ENCODE peak calls at places on chromosome 10, in five cellular contexts. One of them, this sample, is unnamed.

GRCh38 chr10:17062493-17063487 is 66.8 kb downstream of the CUBN start:
- DNase-seq in K562: peak
- DNase-seq in A549: peak
- DNase-seq in sigmoid colon: peak
- DNase-seq in H1: no peak
- DNase-seq in this sample: no peak

GRCh38 chr10:77577666-77578229 is 59.9 kb downstream of the KCNMA1 start:
- DNase-seq in K562: no peak
- DNase-seq in H1: no peak
- DNase-seq in A549: no peak
- DNase-seq in sigmoid colon: peak
- DNase-seq in this sample: no peak

GRCh38 chr10:78754269-78755074 is 314.3 kb upstream of the ZMIZ1 start:
- DNase-seq in H1: no peak
- DNase-seq in A549: no peak
- DNase-seq in sigmoid colon: no peak
- DNase-seq in K562: no peak
- DNase-seq in this sample: peak

GRCh38 chr10:123926401-123927264 is 35.0 kb upstream of the CPXM2 start:
- DNase-seq in sigmoid colon: no peak
- DNase-seq in A549: peak
- DNase-seq in H1: no peak
- DNase-seq in K562: no peak
- DNase-seq in this sample: no peak

GRCh38 chr10:42850931-42851330 is 68.3 kb downstream of the BMS1 start:
- DNase-seq in K562: no peak
- DNase-seq in H1: no peak
- DNase-seq in sigmoid colon: no peak
- DNase-seq in A549: no peak
- DNase-seq in this sample: no peak

GRCh38 chr10:77420942-77421523 is 216.6 kb downstream of the KCNMA1 start:
- DNase-seq in A549: no peak
- DNase-seq in H1: no peak
- DNase-seq in sigmoid colon: no peak
- DNase-seq in K562: no peak
- DNase-seq in this sample: no peak

GRCh38 chr10:10500941-10501340 is 516.7 kb upstream of the CELF2 start:
- DNase-seq in sigmoid colon: no peak
- DNase-seq in H1: no peak
- DNase-seq in K562: no peak
- DNase-seq in A549: no peak
- DNase-seq in this sample: no peak

GRCh38 chr10:44386546-44387052 is 1.7 kb upstream of the CXCL12 start:
- DNase-seq in A549: peak
- DNase-seq in H1: peak
- DNase-seq in K562: peak
- DNase-seq in sigmoid colon: peak
- DNase-seq in this sample: peak

GRCh38 chr10:132657737-132658136 is 120.2 kb downstream of the INPP5A start:
- DNase-seq in K562: no peak
- DNase-seq in H1: no peak
- DNase-seq in A549: no peak
- DNase-seq in sigmoid colon: no peak
- DNase-seq in this sample: no peak

GRCh38 chr10:11760861-11761260 is 18.7 kb downstream of the ECHDC3 start:
- DNase-seq in sigmoid colon: no peak
- DNase-seq in A549: no peak
- DNase-seq in K562: no peak
- DNase-seq in H1: no peak
- DNase-seq in this sample: no peak

GRCh38 chr10:99708428-99709010 is 23.4 kb downstream of the COX15 start:
- DNase-seq in A549: peak
- DNase-seq in sigmoid colon: no peak
- DNase-seq in K562: peak
- DNase-seq in H1: no peak
- DNase-seq in this sample: no peak

GRCh38 chr10:555682-556350 is 133.7 kb downstream of the DIP2C start:
- DNase-seq in A549: no peak
- DNase-seq in H1: no peak
- DNase-seq in sigmoid colon: no peak
- DNase-seq in K562: no peak
- DNase-seq in this sample: no peak

GRCh38 chr10:104337985-104338735 is at the start of gene ITPRIP:
- DNase-seq in H1: peak
- DNase-seq in A549: peak
- DNase-seq in K562: peak
- DNase-seq in sigmoid colon: peak
- DNase-seq in this sample: peak

GRCh38 chr10:130027716-130028464 is 63.8 kb upstream of the EBF3 start:
- DNase-seq in K562: no peak
- DNase-seq in sigmoid colon: no peak
- DNase-seq in A549: no peak
- DNase-seq in H1: no peak
- DNase-seq in this sample: peak

GRCh38 chr10:79381804-79382221 is 34.5 kb downstream of the PPIF start:
- DNase-seq in sigmoid colon: peak
- DNase-seq in A549: peak
- DNase-seq in K562: no peak
- DNase-seq in H1: peak
- DNase-seq in this sample: no peak

GRCh38 chr10:103295391-103296044 is 18.6 kb downstream of the INA start:
- DNase-seq in sigmoid colon: no peak
- DNase-seq in H1: no peak
- DNase-seq in A549: peak
- DNase-seq in K562: no peak
- DNase-seq in this sample: no peak

GRCh38 chr10:62464308-62464707 is 90.1 kb downstream of the ZNF365 start:
- DNase-seq in A549: no peak
- DNase-seq in K562: no peak
- DNase-seq in sigmoid colon: no peak
- DNase-seq in H1: no peak
- DNase-seq in this sample: no peak

GRCh38 chr10:28640551-28640950 is 36.8 kb upstream of the BAMBI start:
- DNase-seq in A549: no peak
- DNase-seq in K562: no peak
- DNase-seq in sigmoid colon: peak
- DNase-seq in H1: no peak
- DNase-seq in this sample: no peak

GRCh38 chr10:107814865-107815487 is 650.5 kb upstream of the SORCS1 start:
- DNase-seq in H1: peak
- DNase-seq in sigmoid colon: peak
- DNase-seq in K562: peak
- DNase-seq in A549: peak
- DNase-seq in this sample: peak

GRCh38 chr10:128047337-128047736 is 78.9 kb downstream of the MKI67 start:
- DNase-seq in H1: peak
- DNase-seq in sigmoid colon: peak
- DNase-seq in A549: peak
- DNase-seq in K562: peak
- DNase-seq in this sample: no peak

GRCh38 chr10:49311562-49312236 is 12.7 kb downstream of the C10orf71 start:
- DNase-seq in K562: no peak
- DNase-seq in A549: no peak
- DNase-seq in sigmoid colon: no peak
- DNase-seq in H1: no peak
- DNase-seq in this sample: no peak

GRCh38 chr10:9296206-9296605 is 1241.7 kb downstream of the GATA3 start:
- DNase-seq in K562: no peak
- DNase-seq in H1: no peak
- DNase-seq in A549: no peak
- DNase-seq in sigmoid colon: no peak
- DNase-seq in this sample: no peak

GRCh38 chr10:132679217-132679595 is 106.7 kb downstream of the NKX6-2 start:
- DNase-seq in sigmoid colon: peak
- DNase-seq in K562: no peak
- DNase-seq in A549: no peak
- DNase-seq in H1: no peak
- DNase-seq in this sample: no peak

GRCh38 chr10:58157076-58157766 is 110.5 kb downstream of the IPMK start:
- DNase-seq in K562: no peak
- DNase-seq in H1: no peak
- DNase-seq in sigmoid colon: no peak
- DNase-seq in A549: peak
- DNase-seq in this sample: no peak

GRCh38 chr10:126663880-126664279 is 6.6 kb downstream of the C10orf90 start:
- DNase-seq in A549: no peak
- DNase-seq in K562: no peak
- DNase-seq in H1: no peak
- DNase-seq in sigmoid colon: no peak
- DNase-seq in this sample: no peak

GRCh38 chr10:90652519-90652918 is 205.3 kb downstream of the HTR7 start:
- DNase-seq in A549: peak
- DNase-seq in sigmoid colon: no peak
- DNase-seq in K562: no peak
- DNase-seq in H1: no peak
- DNase-seq in this sample: no peak

GRCh38 chr10:51399840-51400239 is 299.6 kb downstream of the CSTF2T start:
- DNase-seq in H1: no peak
- DNase-seq in A549: no peak
- DNase-seq in K562: no peak
- DNase-seq in sigmoid colon: no peak
- DNase-seq in this sample: no peak

GRCh38 chr10:51403522-51403921 is 295.9 kb downstream of the CSTF2T start:
- DNase-seq in A549: no peak
- DNase-seq in sigmoid colon: no peak
- DNase-seq in K562: no peak
- DNase-seq in H1: no peak
- DNase-seq in this sample: no peak

GRCh38 chr10:51400354-51401096 is 298.9 kb downstream of the CSTF2T start:
- DNase-seq in K562: no peak
- DNase-seq in sigmoid colon: no peak
- DNase-seq in H1: no peak
- DNase-seq in A549: no peak
- DNase-seq in this sample: no peak

GRCh38 chr10:51397244-51397643 is 302.2 kb downstream of the CSTF2T start:
- DNase-seq in sigmoid colon: no peak
- DNase-seq in A549: no peak
- DNase-seq in H1: no peak
- DNase-seq in K562: no peak
- DNase-seq in this sample: no peak

GRCh38 chr10:51397695-51398094 is 301.7 kb downstream of the CSTF2T start:
- DNase-seq in sigmoid colon: peak
- DNase-seq in K562: no peak
- DNase-seq in H1: no peak
- DNase-seq in A549: no peak
- DNase-seq in this sample: no peak
- TF ChIP-seq EP300 in sigmoid colon: no peak
- TF ChIP-seq EP300 in K562: no peak
- TF ChIP-seq EP300 in H1: no peak
- TF ChIP-seq EP300 in A549: no peak
- TF ChIP-seq EP300 in this sample: peak

DNA sequence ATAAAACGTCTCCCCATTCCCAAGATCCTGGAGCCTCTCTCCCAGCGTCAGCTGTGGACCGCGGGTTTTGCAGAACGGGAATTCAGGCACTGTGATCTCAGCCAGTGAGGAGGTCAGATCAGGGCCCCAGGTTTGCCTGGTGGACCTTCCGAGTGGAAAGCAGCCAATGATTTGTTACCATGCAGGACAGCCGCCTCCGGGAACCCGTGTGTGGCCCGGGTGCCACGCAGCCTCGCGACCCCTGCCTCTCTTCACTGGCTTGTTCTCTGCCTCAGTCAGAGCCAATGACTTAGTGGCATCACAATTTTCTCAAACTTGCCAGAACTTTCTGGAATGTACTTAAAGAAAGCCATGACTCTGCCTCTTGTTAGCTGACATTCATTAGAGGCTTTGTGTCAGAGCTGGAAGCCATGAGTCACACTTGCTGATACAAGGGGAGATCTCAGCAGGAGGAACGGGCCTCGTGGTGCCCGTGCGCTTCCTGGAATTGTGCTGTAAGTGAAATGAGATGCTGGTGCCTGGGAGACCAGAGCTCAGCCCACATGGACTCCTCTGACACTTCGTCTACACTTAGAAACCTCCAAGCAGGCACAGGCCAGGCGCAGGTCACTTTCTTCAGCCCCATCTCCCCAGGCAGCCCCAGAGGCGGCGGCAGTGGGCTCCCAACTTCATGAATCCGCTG is 246.0 kb downstream of the KLF6 start:
- DNase-seq in sigmoid colon: peak
- DNase-seq in K562: peak
- DNase-seq in H1: no peak
- DNase-seq in A549: peak
- DNase-seq in this sample: no peak
- TF ChIP-seq EP300 in sigmoid colon: peak
- TF ChIP-seq EP300 in K562: no peak
- TF ChIP-seq EP300 in H1: no peak
- TF ChIP-seq EP300 in A549: no peak
- TF ChIP-seq EP300 in this sample: peak

GRCh38 chr10:97169063-97169462 is 16.7 kb downstream of the SLIT1 start:
- DNase-seq in H1: no peak
- DNase-seq in A549: no peak
- DNase-seq in K562: no peak
- DNase-seq in sigmoid colon: no peak
- DNase-seq in this sample: no peak
- TF ChIP-seq EP300 in H1: no peak
- TF ChIP-seq EP300 in A549: no peak
- TF ChIP-seq EP300 in K562: no peak
- TF ChIP-seq EP300 in sigmoid colon: no peak
- TF ChIP-seq EP300 in this sample: no peak

GRCh38 chr10:23293973-23294372 is 50.6 kb downstream of the C10orf67 start:
- DNase-seq in K562: no peak
- DNase-seq in A549: no peak
- DNase-seq in sigmoid colon: no peak
- DNase-seq in H1: no peak
- DNase-seq in this sample: no peak
- TF ChIP-seq EP300 in K562: no peak
- TF ChIP-seq EP300 in A549: no peak
- TF ChIP-seq EP300 in sigmoid colon: no peak
- TF ChIP-seq EP300 in H1: no peak
- TF ChIP-seq EP300 in this sample: no peak

GRCh38 chr10:71126432-71126831 is 85.9 kb upstream of the UNC5B start:
- DNase-seq in sigmoid colon: no peak
- DNase-seq in H1: peak
- DNase-seq in A549: no peak
- DNase-seq in K562: no peak
- DNase-seq in this sample: no peak

GRCh38 chr10:71125749-71126107 is 86.6 kb upstream of the UNC5B start:
- DNase-seq in A549: no peak
- DNase-seq in sigmoid colon: no peak
- DNase-seq in H1: peak
- DNase-seq in K562: no peak
- DNase-seq in this sample: no peak

GRCh38 chr10:71128311-71129010 is 83.9 kb upstream of the UNC5B start:
- DNase-seq in H1: no peak
- DNase-seq in sigmoid colon: no peak
- DNase-seq in K562: no peak
- DNase-seq in A549: no peak
- DNase-seq in this sample: no peak

GRCh38 chr10:71127773-71128172 is 84.6 kb upstream of the UNC5B start:
- DNase-seq in K562: no peak
- DNase-seq in A549: no peak
- DNase-seq in sigmoid colon: no peak
- DNase-seq in H1: no peak
- DNase-seq in this sample: no peak

GRCh38 chr10:71127019-71127534 is 85.3 kb upstream of the UNC5B start:
- DNase-seq in H1: peak
- DNase-seq in sigmoid colon: no peak
- DNase-seq in K562: no peak
- DNase-seq in A549: no peak
- DNase-seq in this sample: no peak
- TF ChIP-seq EP300 in H1: no peak
- TF ChIP-seq EP300 in sigmoid colon: no peak
- TF ChIP-seq EP300 in K562: no peak
- TF ChIP-seq EP300 in A549: no peak
- TF ChIP-seq EP300 in this sample: no peak

GRCh38 chr10:3172446-3173172 is at the start of gene PITRM1:
- DNase-seq in H1: peak
- DNase-seq in A549: peak
- DNase-seq in K562: peak
- DNase-seq in sigmoid colon: peak
- DNase-seq in this sample: peak
- TF ChIP-seq EP300 in H1: no peak
- TF ChIP-seq EP300 in A549: no peak
- TF ChIP-seq EP300 in K562: no peak
- TF ChIP-seq EP300 in sigmoid colon: no peak
- TF ChIP-seq EP300 in this sample: no peak